ENCODE peak calls at places on chromosomes 11 and 22, in five cellular contexts. C is Peyer's patch, Z is tibial artery, F is fibroblast of pulmonary artery, G is nephron progenitor cell. L is an unnamed sample.

GRCh38 chr22:35349368-35349703 is 31.6 kb upstream of the HMOX1 start:
- DNase-seq in G (no peak), C (no peak), F (no peak), Z (no peak), L (no peak)

GRCh38 chr11:100863080-100863581 is 176.0 kb downstream of the ARHGAP42 start:
- DNase-seq in F (peak), G (no peak), C (no peak), Z (no peak), L (peak)

GRCh38 chr11:44017443-44018126 is 30.2 kb upstream of the ACCSL start:
- DNase-seq in C (no peak), F (peak), Z (peak), G (no peak), L (no peak)

GRCh38 chr22:25780673-25781072 is 38.7 kb downstream of the MYO18B start:
- DNase-seq in G (no peak), C (no peak), Z (no peak), F (no peak), L (peak)

GRCh38 chr11:75474878-75475766 is 42.1 kb upstream of the KLHL35 start:
- DNase-seq in F (peak), Z (no peak), C (peak), G (peak), L (no peak)

GRCh38 chr11:86671386-86672006 is 920 bp downstream of the ME3 start:
- DNase-seq in C (peak), F (peak), Z (peak), G (peak), L (peak)

GRCh38 chr11:46352063-46352841 is 5.0 kb downstream of the DGKZ start:
- DNase-seq in Z (no peak), C (no peak), G (peak), F (peak), L (peak)

GRCh38 chr11:73308963-73309960 is 1.2 kb downstream of the ARHGEF17 start:
- DNase-seq in G (peak), Z (peak), F (peak), C (peak), L (peak)

GRCh38 chr11:87306260-87306861 is 268.6 kb downstream of the TMEM135 start:
- DNase-seq in G (no peak), C (no peak), F (peak), Z (no peak), L (no peak)

GRCh38 chr22:41801886-41802285 is 1.4 kb downstream of the CCDC134 start:
- DNase-seq in G (no peak), C (no peak), F (no peak), Z (no peak), L (no peak)

GRCh38 chr11:126281245-126281644 is 1.6 kb upstream of the TIRAP start:
- DNase-seq in G (no peak), Z (no peak), C (no peak), F (no peak), L (no peak)

GRCh38 chr11:72609045-72609444 is 65.2 kb downstream of the PDE2A start:
- DNase-seq in F (peak), C (no peak), G (no peak), Z (no peak), L (peak)

GRCh38 chr11:50170115-50170514 is 137.4 kb downstream of the OR4C45 start:
- DNase-seq in Z (no peak), G (no peak), F (no peak), C (no peak), L (no peak)

GRCh38 chr11:86119062-86119461 is 50.2 kb upstream of the PICALM start:
- DNase-seq in G (no peak), C (no peak), Z (no peak), F (no peak), L (no peak)

GRCh38 chr11:4202749-4203148 is 108.2 kb downstream of the RRM1 start:
- DNase-seq in C (no peak), G (no peak), F (no peak), Z (no peak), L (no peak)

GRCh38 chr22:36222887-36223450 is 16.4 kb downstream of the APOL2 start:
- DNase-seq in Z (no peak), G (no peak), F (no peak), C (no peak), L (no peak)

GRCh38 chr11:73402834-73403185 is 26.6 kb downstream of the RELT start:
- DNase-seq in C (no peak), Z (no peak), F (peak), G (no peak), L (no peak)

GRCh38 chr11:4115128-4115527 is 20.5 kb downstream of the RRM1 start:
- DNase-seq in G (no peak), F (no peak), C (no peak), Z (no peak), L (no peak)

GRCh38 chr22:17865183-17866055 is 91.2 kb upstream of the BID start:
- DNase-seq in G (no peak), C (peak), F (no peak), Z (no peak), L (no peak)

GRCh38 chr11:130677486-130678153 is 229.2 kb downstream of the ADAMTS15 start:
- DNase-seq in Z (no peak), C (no peak), F (peak), G (no peak), L (peak)

GRCh38 chr11:6152126-6152525 is 18.0 kb downstream of the OR52B2 start:
- DNase-seq in C (no peak), F (no peak), G (no peak), Z (no peak), L (no peak)

GRCh38 chr11:65530157-65530496 is 5.2 kb downstream of the SCYL1 start:
- DNase-seq in F (no peak), Z (no peak), C (no peak), G (no peak), L (no peak)

GRCh38 chr11:82720267-82720666 is 13.4 kb downstream of the FAM181B start:
- DNase-seq in F (no peak), G (no peak), C (no peak), Z (no peak), L (no peak)

GRCh38 chr11:30853470-30853869 is 267.3 kb upstream of the MPPED2 start:
- DNase-seq in G (no peak), F (no peak), Z (no peak), C (no peak), L (no peak)

GRCh38 chr11:9150501-9150900 is 59.1 kb upstream of the SCUBE2 start:
- DNase-seq in Z (no peak), C (no peak), G (no peak), F (peak), L (peak)

GRCh38 chr11:126607374-126607773 is 251.9 kb downstream of the ST3GAL4 start:
- DNase-seq in C (no peak), Z (peak), F (peak), G (peak), L (peak)

GRCh38 chr11:78417888-78418583 is 416 bp upstream of the GAB2 start:
- DNase-seq in Z (peak), G (peak), C (peak), F (peak), L (peak)

GRCh38 chr11:64564419-64564818 is 26.6 kb upstream of the SLC22A12 start:
- DNase-seq in G (no peak), F (no peak), Z (peak), C (peak), L (no peak)

GRCh38 chr11:91869751-91870150 is 354.9 kb upstream of the FAT3 start:
- DNase-seq in G (no peak), C (no peak), F (no peak), Z (no peak), L (no peak)

GRCh38 chr11:60905551-60906113 is 753 bp downstream of the PRPF19 start:
- DNase-seq in F (peak), Z (no peak), G (no peak), C (no peak), L (peak)

GRCh38 chr11:86374586-86374985 is at the start of gene CCDC81:
- DNase-seq in Z (no peak), C (no peak), G (peak), F (peak), L (peak)

GRCh38 chr11:13667795-13668101 is 720 bp upstream of the FAR1 start:
- DNase-seq in F (no peak), C (no peak), Z (no peak), G (no peak), L (no peak)

GRCh38 chr11:124760806-124761205 is 1.3 kb downstream of the ESAM start:
- DNase-seq in F (no peak), C (no peak), Z (no peak), G (no peak), L (no peak)

GRCh38 chr22:25490869-25491268 is 73.6 kb upstream of the GRK3 start:
- DNase-seq in G (no peak), Z (no peak), F (no peak), C (no peak), L (no peak)

GRCh38 chr22:46500201-46500600 is 37.2 kb downstream of the CELSR1 start:
- DNase-seq in C (no peak), Z (no peak), F (no peak), G (peak), L (no peak)

DNA sequence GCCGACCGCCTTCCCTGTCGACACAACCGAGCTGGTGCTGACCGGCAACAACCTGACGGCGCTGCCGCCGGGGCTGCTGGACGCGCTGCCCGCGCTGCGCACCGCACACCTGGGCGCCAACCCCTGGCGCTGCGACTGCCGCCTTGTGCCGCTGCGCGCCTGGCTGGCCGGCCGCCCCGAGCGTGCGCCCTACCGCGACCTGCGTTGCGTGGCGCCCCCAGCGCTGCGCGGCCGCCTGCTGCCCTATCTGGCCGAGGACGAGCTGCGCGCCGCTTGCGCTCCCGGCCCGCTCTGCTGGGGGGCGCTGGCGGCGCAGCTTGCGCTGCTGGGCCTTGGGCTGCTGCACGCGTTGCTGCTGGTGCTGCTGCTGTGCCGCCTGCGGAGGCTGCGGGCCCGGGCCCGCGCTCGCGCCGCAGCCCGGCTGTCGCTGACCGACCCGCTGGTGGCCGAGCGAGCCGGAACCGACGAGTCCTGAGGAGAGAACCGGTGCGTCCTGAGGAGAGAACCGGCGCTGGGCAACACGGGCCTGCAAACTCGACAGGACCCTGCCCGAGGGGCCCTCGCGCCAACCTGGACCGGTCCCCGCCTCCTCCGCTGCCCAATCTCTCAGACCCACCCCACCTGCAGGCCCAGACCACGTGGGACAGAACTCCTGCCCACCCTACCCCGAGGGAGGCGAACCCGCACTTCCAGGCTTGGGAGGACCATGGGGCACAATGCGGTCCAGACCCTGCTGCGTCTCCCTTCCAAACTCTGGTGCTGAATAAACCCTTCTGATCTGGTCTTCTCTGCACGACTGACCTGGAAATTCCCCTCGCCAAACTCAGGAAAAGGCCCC is 870 bp downstream of the GP1BB start:
- DNase-seq in Z (no peak), C (no peak), G (peak), F (peak), L (no peak)
- TF ChIP-seq CTCF in Z (no peak), C (no peak), G (no peak), F (no peak), L (no peak)

GRCh38 chr11:1062075-1062820 is 12.4 kb upstream of the MUC2 start:
- DNase-seq in F (no peak), Z (no peak), C (peak), G (no peak), L (no peak)

GRCh38 chr11:1067812-1068496 is 6.7 kb upstream of the MUC2 start:
- DNase-seq in F (no peak), Z (no peak), G (no peak), C (no peak), L (no peak)

GRCh38 chr11:1060410-1060809 is 14.3 kb upstream of the MUC2 start:
- DNase-seq in F (no peak), Z (no peak), C (peak), G (no peak), L (no peak)

GRCh38 chr11:1060885-1061616 is 13.6 kb upstream of the MUC2 start:
- DNase-seq in Z (no peak), F (peak), G (no peak), C (peak), L (peak)

DNA sequence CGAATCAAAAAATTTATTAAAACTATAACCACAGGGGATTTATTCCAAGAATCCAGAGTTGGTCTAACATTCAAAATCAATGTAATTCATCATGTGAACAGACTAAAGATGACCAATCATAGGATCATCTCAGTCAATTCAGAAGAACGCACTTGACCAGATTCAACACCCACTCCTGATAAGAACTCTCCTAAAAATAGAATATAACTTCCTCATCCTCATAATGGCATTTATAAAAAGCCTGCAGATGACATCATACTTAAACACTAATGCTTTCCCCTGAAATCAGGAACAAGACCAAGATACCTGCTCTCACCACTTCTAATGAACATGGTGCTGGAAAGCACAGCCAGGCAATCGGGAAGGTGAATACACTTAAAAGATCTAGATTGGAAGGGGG is 10.5 kb upstream of the MUC2 start:
- DNase-seq in C (no peak), G (no peak), Z (no peak), F (no peak), L (no peak)
- TF ChIP-seq CTCF in C (no peak), G (no peak), Z (no peak), F (no peak), L (no peak)

DNA sequence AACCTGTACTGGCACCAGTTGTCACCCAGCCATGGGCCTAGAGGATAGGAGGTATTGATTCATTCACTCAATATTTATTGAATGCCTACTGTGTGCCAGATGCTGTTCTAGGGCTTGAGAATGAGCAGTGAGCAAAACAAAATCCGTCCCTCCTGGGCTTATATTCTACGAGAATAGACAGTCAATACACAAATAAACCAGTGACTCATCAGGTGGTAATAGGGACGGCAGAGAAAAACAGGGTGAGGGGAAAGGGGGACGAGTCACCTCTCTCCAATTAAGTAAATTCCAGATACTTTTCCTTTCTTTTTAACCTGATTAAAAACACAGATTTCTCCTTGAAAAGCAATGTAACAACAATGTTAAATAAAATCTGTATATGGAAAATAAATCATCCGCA is 103.5 kb downstream of the MICAL2 start:
- DNase-seq in C (no peak), F (peak), G (no peak), Z (no peak), L (peak)
- TF ChIP-seq CTCF in C (no peak), F (no peak), G (no peak), Z (no peak), L (no peak)

GRCh38 chr11:17396598-17397310 is 8.3 kb upstream of the KCNJ11 start:
- DNase-seq in F (no peak), C (no peak), Z (no peak), G (no peak), L (no peak)
- TF ChIP-seq CTCF in F (no peak), C (no peak), Z (no peak), G (no peak), L (no peak)

DNA sequence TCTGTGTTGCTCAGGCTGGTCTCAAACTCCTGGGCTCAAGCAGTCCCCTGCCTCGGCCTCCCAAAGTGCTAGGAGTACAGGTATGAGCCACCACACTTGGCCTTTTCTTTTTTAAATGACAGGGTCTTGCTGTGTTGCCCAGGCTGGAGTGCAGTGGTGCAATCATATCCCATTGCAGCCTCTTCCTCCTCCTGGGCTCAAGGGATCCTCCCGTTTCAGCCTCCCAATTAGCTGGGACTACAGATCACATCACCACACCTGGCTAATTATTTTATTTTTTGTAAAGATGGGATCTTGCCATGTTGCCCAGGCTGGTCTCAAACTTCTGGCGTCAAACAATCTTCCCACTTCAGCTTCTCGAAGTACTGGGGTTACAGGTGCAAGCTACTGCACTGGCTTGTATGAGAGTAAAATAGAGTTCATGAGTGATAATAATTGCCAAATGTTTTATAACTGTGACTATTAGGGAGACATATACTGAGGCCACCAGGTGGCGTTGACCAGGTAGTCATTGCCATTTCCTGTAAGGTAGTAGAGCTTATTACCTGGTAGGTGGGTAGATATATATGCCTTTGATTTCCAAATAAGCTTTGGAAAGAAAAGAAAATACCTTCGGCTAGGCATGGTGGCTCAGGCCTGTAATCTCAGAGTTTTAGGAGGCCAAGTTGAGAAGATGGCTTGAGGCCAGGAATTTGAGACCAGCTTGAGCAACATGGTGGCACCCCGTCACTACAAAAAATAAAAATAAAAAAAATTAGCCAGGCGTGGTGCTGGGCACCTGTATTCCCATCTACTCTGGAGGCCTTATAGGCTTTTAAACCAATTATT is 5.4 kb downstream of the FDX1 start:
- DNase-seq in Z (no peak), G (no peak), F (no peak), C (no peak), L (no peak)
- TF ChIP-seq CTCF in Z (no peak), G (no peak), F (peak), C (peak), L (no peak)

DNA sequence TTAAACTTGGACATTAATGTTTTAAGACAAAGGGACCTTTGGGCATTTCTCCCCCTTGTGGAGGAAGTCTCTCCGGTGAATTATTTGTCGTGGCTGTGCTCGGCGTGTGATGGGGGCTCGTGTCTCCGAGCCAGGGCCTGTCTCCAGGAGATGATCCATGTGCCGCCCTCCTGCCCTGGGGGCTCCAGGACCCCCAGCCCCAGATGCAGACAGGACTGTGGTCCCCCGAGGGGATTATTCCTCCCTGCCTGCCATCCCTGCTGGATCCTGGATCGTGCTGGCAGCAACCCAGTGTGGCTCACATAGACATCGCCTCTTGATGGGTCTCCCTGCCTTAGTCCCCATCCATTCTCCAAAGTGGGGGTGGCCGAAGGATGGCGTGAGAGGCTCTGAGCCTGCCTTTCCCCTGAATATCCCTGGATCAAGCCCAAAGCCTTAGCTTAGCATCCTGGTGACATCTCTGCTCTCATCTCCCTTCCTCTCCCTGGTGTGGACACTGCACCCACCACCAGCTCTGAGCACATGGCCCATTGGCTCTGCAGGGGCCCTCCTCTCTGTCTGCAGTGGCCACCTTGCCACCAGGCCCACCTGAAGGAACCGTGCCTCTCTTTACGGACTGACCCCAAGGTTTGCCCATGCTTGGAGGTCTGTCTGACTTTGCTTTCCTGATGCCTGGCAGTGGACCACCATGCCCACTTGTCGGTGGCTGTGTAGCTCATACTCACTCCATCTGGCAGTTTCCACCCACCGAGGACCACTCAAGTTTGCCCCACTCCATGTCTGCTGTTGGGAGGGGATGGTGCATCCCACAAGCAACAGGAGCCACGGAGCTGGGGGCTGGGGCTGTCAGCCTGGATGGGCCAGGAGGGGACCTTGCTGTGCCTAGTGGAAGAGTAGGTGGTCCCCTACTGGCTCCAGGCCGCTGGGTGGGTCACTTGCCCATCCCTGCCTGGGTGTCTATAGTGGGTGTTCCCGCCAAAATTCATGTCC is 56.7 kb downstream of the SMIM38 start:
- DNase-seq in F (peak), C (no peak), G (no peak), Z (peak), L (peak)
- TF ChIP-seq CTCF in F (peak), C (no peak), G (peak), Z (peak), L (peak)

L was measured in foreskin fibroblast.